ENCODE peak calls at places on chromosomes 6 and 20, in nine cellular contexts. One of them, this sample, is unnamed.

GRCh38 chr6:164926686-164927085 is 382.7 kb downstream of the C6orf118 start:
- DNase-seq in PC-3: no peak
- DNase-seq in IMR-90: no peak
- DNase-seq in neural progenitor cell: no peak
- DNase-seq in GM23338: no peak
- DNase-seq in GM23248: no peak
- DNase-seq in fibroblast of lung: no peak
- DNase-seq in endothelial cell of umbilical vein: no peak
- DNase-seq in neuronal stem cell: no peak
- DNase-seq in this sample: no peak

GRCh38 chr20:58893355-58894151 is 41.0 kb downstream of the GNAS start:
- DNase-seq in neural progenitor cell: no peak
- DNase-seq in GM23338: no peak
- DNase-seq in endothelial cell of umbilical vein: no peak
- DNase-seq in IMR-90: peak; percentile 34
- DNase-seq in GM23248: peak; percentile 85
- DNase-seq in PC-3: no peak
- DNase-seq in neuronal stem cell: no peak
- DNase-seq in fibroblast of lung: peak; percentile 52
- DNase-seq in this sample: no peak

GRCh38 chr6:34247481-34248197 is 1.2 kb downstream of the SMIM29 start:
- DNase-seq in PC-3: peak; percentile 52
- DNase-seq in fibroblast of lung: no peak
- DNase-seq in endothelial cell of umbilical vein: no peak
- DNase-seq in neural progenitor cell: no peak
- DNase-seq in neuronal stem cell: no peak
- DNase-seq in IMR-90: no peak
- DNase-seq in GM23338: no peak
- DNase-seq in GM23248: peak; percentile 39
- DNase-seq in this sample: no peak

GRCh38 chr20:5621305-5621704 is 128.9 kb upstream of the SHLD1 start:
- DNase-seq in PC-3: no peak
- DNase-seq in IMR-90: no peak
- DNase-seq in GM23338: no peak
- DNase-seq in fibroblast of lung: peak; percentile 69
- DNase-seq in endothelial cell of umbilical vein: peak; percentile 64
- DNase-seq in GM23248: peak; percentile 20
- DNase-seq in neuronal stem cell: no peak
- DNase-seq in neural progenitor cell: no peak
- DNase-seq in this sample: no peak

GRCh38 chr20:58014628-58015315 is 213.7 kb downstream of the ANKRD60 start:
- DNase-seq in GM23248: no peak
- DNase-seq in neural progenitor cell: no peak
- DNase-seq in fibroblast of lung: peak; percentile 75
- DNase-seq in neuronal stem cell: no peak
- DNase-seq in endothelial cell of umbilical vein: no peak
- DNase-seq in PC-3: peak; percentile 98
- DNase-seq in IMR-90: no peak
- DNase-seq in GM23338: no peak
- DNase-seq in this sample: no peak

GRCh38 chr6:52598123-52598823 is 21.4 kb upstream of the TRAM2 start:
- DNase-seq in IMR-90: peak; percentile 74
- DNase-seq in GM23248: peak; percentile 93
- DNase-seq in GM23338: peak; percentile 97
- DNase-seq in endothelial cell of umbilical vein: peak; percentile 54
- DNase-seq in PC-3: peak; percentile 21
- DNase-seq in neural progenitor cell: peak; percentile 87
- DNase-seq in fibroblast of lung: peak; percentile 82
- DNase-seq in neuronal stem cell: peak; percentile 62
- DNase-seq in this sample: no peak

GRCh38 chr6:71733970-71734899 is 152.1 kb upstream of the RIMS1 start:
- DNase-seq in IMR-90: peak; percentile 4
- DNase-seq in GM23248: peak; percentile 36
- DNase-seq in PC-3: no peak
- DNase-seq in GM23338: no peak
- DNase-seq in neural progenitor cell: no peak
- DNase-seq in endothelial cell of umbilical vein: no peak
- DNase-seq in neuronal stem cell: no peak
- DNase-seq in fibroblast of lung: peak; percentile 42
- DNase-seq in this sample: no peak

GRCh38 chr20:53750827-53751393 is 157.3 kb upstream of the ZNF217 start:
- DNase-seq in GM23338: no peak
- DNase-seq in fibroblast of lung: peak; percentile 84
- DNase-seq in PC-3: peak; percentile 54
- DNase-seq in IMR-90: peak; percentile 91
- DNase-seq in GM23248: peak; percentile 83
- DNase-seq in neural progenitor cell: no peak
- DNase-seq in neuronal stem cell: no peak
- DNase-seq in endothelial cell of umbilical vein: peak; percentile 29
- DNase-seq in this sample: no peak

GRCh38 chr6:30752164-30752927 is 8.0 kb upstream of the IER3 start:
- DNase-seq in GM23248: peak; percentile 99
- DNase-seq in neural progenitor cell: no peak
- DNase-seq in neuronal stem cell: no peak
- DNase-seq in fibroblast of lung: peak; percentile 100
- DNase-seq in endothelial cell of umbilical vein: peak; percentile 99
- DNase-seq in PC-3: peak; percentile 100
- DNase-seq in IMR-90: peak; percentile 100
- DNase-seq in GM23338: no peak
- DNase-seq in this sample: peak; percentile 98

GRCh38 chr20:62898093-62898964 is 28.0 kb downstream of the DIDO1 start:
- DNase-seq in PC-3: no peak
- DNase-seq in neural progenitor cell: no peak
- DNase-seq in IMR-90: no peak
- DNase-seq in GM23338: no peak
- DNase-seq in endothelial cell of umbilical vein: no peak
- DNase-seq in GM23248: peak; percentile 14
- DNase-seq in fibroblast of lung: no peak
- DNase-seq in neuronal stem cell: no peak
- DNase-seq in this sample: no peak

GRCh38 chr20:19205999-19206398 is 6.4 kb upstream of the SLC24A3 start:
- DNase-seq in neural progenitor cell: peak; percentile 78
- DNase-seq in neuronal stem cell: peak; percentile 69
- DNase-seq in endothelial cell of umbilical vein: peak; percentile 43
- DNase-seq in fibroblast of lung: peak; percentile 6
- DNase-seq in IMR-90: peak; percentile 10
- DNase-seq in GM23248: peak; percentile 63
- DNase-seq in GM23338: peak; percentile 89
- DNase-seq in PC-3: peak; percentile 74
- DNase-seq in this sample: peak; percentile 47

GRCh38 chr6:125717120-125717731 is 32.2 kb upstream of the HEY2 start:
- DNase-seq in GM23338: no peak
- DNase-seq in GM23248: no peak
- DNase-seq in IMR-90: no peak
- DNase-seq in fibroblast of lung: no peak
- DNase-seq in PC-3: no peak
- DNase-seq in endothelial cell of umbilical vein: no peak
- DNase-seq in neuronal stem cell: no peak
- DNase-seq in neural progenitor cell: no peak
- DNase-seq in this sample: peak; percentile 33

GRCh38 chr20:13671500-13672288 is 33.0 kb upstream of the TASP1 start:
- DNase-seq in neural progenitor cell: no peak
- DNase-seq in PC-3: peak; percentile 33
- DNase-seq in GM23248: peak; percentile 94
- DNase-seq in IMR-90: peak; percentile 62
- DNase-seq in fibroblast of lung: peak; percentile 90
- DNase-seq in GM23338: no peak
- DNase-seq in neuronal stem cell: no peak
- DNase-seq in endothelial cell of umbilical vein: no peak
- DNase-seq in this sample: no peak

GRCh38 chr6:13355043-13355945 is 27.0 kb upstream of the TBC1D7 start:
- DNase-seq in GM23338: no peak
- DNase-seq in neuronal stem cell: no peak
- DNase-seq in PC-3: peak; percentile 95
- DNase-seq in fibroblast of lung: peak; percentile 100
- DNase-seq in endothelial cell of umbilical vein: peak; percentile 69
- DNase-seq in neural progenitor cell: no peak
- DNase-seq in IMR-90: peak; percentile 99
- DNase-seq in GM23248: peak; percentile 96
- DNase-seq in this sample: peak; percentile 63

GRCh38 chr20:1383621-1384404 is 9.0 kb downstream of the FKBP1A start:
- DNase-seq in neural progenitor cell: no peak
- DNase-seq in PC-3: peak; percentile 56
- DNase-seq in GM23248: no peak
- DNase-seq in IMR-90: no peak
- DNase-seq in neuronal stem cell: no peak
- DNase-seq in GM23338: no peak
- DNase-seq in endothelial cell of umbilical vein: no peak
- DNase-seq in fibroblast of lung: no peak
- DNase-seq in this sample: no peak

GRCh38 chr6:41568585-41569384 is 22.6 kb downstream of the FOXP4 start:
- DNase-seq in PC-3: no peak
- DNase-seq in IMR-90: peak; percentile 49
- DNase-seq in GM23338: no peak
- DNase-seq in neuronal stem cell: no peak
- DNase-seq in GM23248: no peak
- DNase-seq in endothelial cell of umbilical vein: no peak
- DNase-seq in fibroblast of lung: peak; percentile 23
- DNase-seq in neural progenitor cell: no peak
- DNase-seq in this sample: no peak

GRCh38 chr6:96015791-96016776 is at the start of gene FUT9:
- DNase-seq in IMR-90: no peak
- DNase-seq in GM23338: peak; percentile 85
- DNase-seq in GM23248: no peak
- DNase-seq in neural progenitor cell: peak; percentile 94
- DNase-seq in endothelial cell of umbilical vein: no peak
- DNase-seq in PC-3: no peak
- DNase-seq in neuronal stem cell: peak; percentile 78
- DNase-seq in fibroblast of lung: peak; percentile 9
- DNase-seq in this sample: peak; percentile 52

GRCh38 chr6:43276180-43277082 is 21.6 kb upstream of the SLC22A7 start:
- DNase-seq in fibroblast of lung: no peak
- DNase-seq in endothelial cell of umbilical vein: no peak
- DNase-seq in neuronal stem cell: no peak
- DNase-seq in GM23338: peak; percentile 64
- DNase-seq in PC-3: no peak
- DNase-seq in neural progenitor cell: peak; percentile 61
- DNase-seq in GM23248: peak; percentile 27
- DNase-seq in IMR-90: no peak
- DNase-seq in this sample: no peak

GRCh38 chr6:14448246-14448645 is 330.7 kb downstream of the CD83 start:
- DNase-seq in PC-3: no peak
- DNase-seq in IMR-90: no peak
- DNase-seq in neuronal stem cell: no peak
- DNase-seq in fibroblast of lung: no peak
- DNase-seq in GM23338: no peak
- DNase-seq in neural progenitor cell: no peak
- DNase-seq in endothelial cell of umbilical vein: no peak
- DNase-seq in GM23248: no peak
- DNase-seq in this sample: no peak
- H2AFZ ChIP-seq in PC-3: no peak overlapping the region
- H2AFZ ChIP-seq in IMR-90: no peak overlapping the region
- H2AFZ ChIP-seq in neuronal stem cell: no peak overlapping the region
- H2AFZ ChIP-seq in fibroblast of lung: no peak overlapping the region
- H2AFZ ChIP-seq in GM23338: no peak overlapping the region
- H2AFZ ChIP-seq in neural progenitor cell: no peak overlapping the region
- H2AFZ ChIP-seq in endothelial cell of umbilical vein: no peak overlapping the region
- H2AFZ ChIP-seq in GM23248: no peak overlapping the region
- H2AFZ ChIP-seq in this sample: no peak overlapping the region

DNA sequence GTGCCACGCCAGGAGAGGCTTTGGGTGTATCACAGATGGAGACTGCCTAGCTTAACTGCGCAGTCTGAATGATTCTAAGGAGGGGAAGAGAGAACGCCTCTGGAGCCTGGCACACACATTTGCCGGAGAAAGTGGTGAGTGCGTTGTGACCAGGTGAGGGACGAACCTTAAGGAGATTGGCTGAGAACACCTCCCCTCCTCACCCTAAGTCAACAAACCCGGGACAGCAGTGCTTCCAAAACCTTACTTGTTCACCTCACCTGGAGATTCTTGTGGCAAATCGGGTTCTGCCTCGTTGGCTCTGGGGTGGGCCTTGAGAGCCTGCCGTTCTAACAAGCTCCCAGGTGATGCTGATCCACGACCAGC is 9.4 kb downstream of the SYNJ2 start:
- DNase-seq in endothelial cell of umbilical vein: no peak
- DNase-seq in fibroblast of lung: no peak
- DNase-seq in PC-3: no peak
- DNase-seq in GM23338: no peak
- DNase-seq in neuronal stem cell: no peak
- DNase-seq in neural progenitor cell: no peak
- DNase-seq in IMR-90: no peak
- DNase-seq in GM23248: no peak
- DNase-seq in this sample: no peak
- H3K4me2 ChIP-seq in endothelial cell of umbilical vein: no peak overlapping the region
- H3K4me2 ChIP-seq in fibroblast of lung: no peak overlapping the region
- H3K4me2 ChIP-seq in PC-3: no peak overlapping the region
- H3K4me2 ChIP-seq in GM23338: no peak overlapping the region
- H3K4me2 ChIP-seq in neuronal stem cell: no peak overlapping the region
- H3K4me2 ChIP-seq in neural progenitor cell: no peak overlapping the region
- H3K4me2 ChIP-seq in IMR-90: no peak overlapping the region
- H3K4me2 ChIP-seq in GM23248: no peak overlapping the region
- H3K4me2 ChIP-seq in this sample: no peak overlapping the region

GRCh38 chr6:26059901-26060300 is 27.3 kb upstream of the HFE start:
- DNase-seq in IMR-90: no peak
- DNase-seq in endothelial cell of umbilical vein: no peak
- DNase-seq in GM23338: no peak
- DNase-seq in GM23248: no peak
- DNase-seq in PC-3: no peak
- DNase-seq in fibroblast of lung: no peak
- DNase-seq in neural progenitor cell: no peak
- DNase-seq in neuronal stem cell: no peak
- DNase-seq in this sample: no peak

GRCh38 chr6:26056583-26057350 is 30.5 kb upstream of the HFE start:
- DNase-seq in IMR-90: peak; percentile 11
- DNase-seq in GM23338: peak; percentile 44
- DNase-seq in endothelial cell of umbilical vein: peak; percentile 68
- DNase-seq in PC-3: peak; percentile 48
- DNase-seq in neural progenitor cell: peak; percentile 56
- DNase-seq in fibroblast of lung: peak; percentile 14
- DNase-seq in neuronal stem cell: no peak
- DNase-seq in GM23248: peak; percentile 48
- DNase-seq in this sample: no peak

GRCh38 chr6:26055670-26056582 is 31.3 kb upstream of the HFE start:
- DNase-seq in neuronal stem cell: peak; percentile 66
- DNase-seq in PC-3: peak; percentile 96
- DNase-seq in IMR-90: peak; percentile 85
- DNase-seq in fibroblast of lung: peak; percentile 78
- DNase-seq in GM23248: peak; percentile 93
- DNase-seq in GM23338: peak; percentile 86
- DNase-seq in endothelial cell of umbilical vein: peak; percentile 93
- DNase-seq in neural progenitor cell: peak; percentile 88
- DNase-seq in this sample: peak; percentile 92

GRCh38 chr6:26054937-26055669 is 32.1 kb upstream of the HFE start:
- DNase-seq in fibroblast of lung: peak; percentile 96
- DNase-seq in neural progenitor cell: peak; percentile 91
- DNase-seq in endothelial cell of umbilical vein: peak; percentile 94
- DNase-seq in GM23338: peak; percentile 95
- DNase-seq in neuronal stem cell: peak; percentile 80
- DNase-seq in PC-3: peak; percentile 93
- DNase-seq in IMR-90: peak; percentile 96
- DNase-seq in GM23248: peak; percentile 95
- DNase-seq in this sample: peak; percentile 79

GRCh38 chr6:26057899-26058298 is 29.3 kb upstream of the HFE start:
- DNase-seq in neuronal stem cell: no peak
- DNase-seq in GM23338: no peak
- DNase-seq in IMR-90: no peak
- DNase-seq in PC-3: no peak
- DNase-seq in neural progenitor cell: no peak
- DNase-seq in GM23248: no peak
- DNase-seq in fibroblast of lung: no peak
- DNase-seq in endothelial cell of umbilical vein: no peak
- DNase-seq in this sample: no peak
- H2AFZ ChIP-seq in neuronal stem cell: no peak overlapping the region
- H2AFZ ChIP-seq in GM23338: no peak overlapping the region
- H2AFZ ChIP-seq in IMR-90: no peak overlapping the region
- H2AFZ ChIP-seq in PC-3: no peak overlapping the region
- H2AFZ ChIP-seq in neural progenitor cell: no peak overlapping the region
- H2AFZ ChIP-seq in GM23248: no peak overlapping the region
- H2AFZ ChIP-seq in fibroblast of lung: no peak overlapping the region
- H2AFZ ChIP-seq in endothelial cell of umbilical vein: no peak overlapping the region
- H2AFZ ChIP-seq in this sample: no peak overlapping the region

GRCh38 chr6:137095093-137095492 is 50.3 kb upstream of the IL20RA start:
- DNase-seq in endothelial cell of umbilical vein: no peak
- DNase-seq in GM23338: peak; percentile 15
- DNase-seq in GM23248: no peak
- DNase-seq in IMR-90: no peak
- DNase-seq in neuronal stem cell: no peak
- DNase-seq in fibroblast of lung: no peak
- DNase-seq in PC-3: no peak
- DNase-seq in neural progenitor cell: no peak
- DNase-seq in this sample: no peak
- H3K4me2 ChIP-seq in endothelial cell of umbilical vein: no peak overlapping the region
- H3K4me2 ChIP-seq in GM23338: no peak overlapping the region
- H3K4me2 ChIP-seq in GM23248: no peak overlapping the region
- H3K4me2 ChIP-seq in IMR-90: no peak overlapping the region
- H3K4me2 ChIP-seq in neuronal stem cell: no peak overlapping the region
- H3K4me2 ChIP-seq in fibroblast of lung: no peak overlapping the region
- H3K4me2 ChIP-seq in PC-3: no peak overlapping the region
- H3K4me2 ChIP-seq in neural progenitor cell: no peak overlapping the region
- H3K4me2 ChIP-seq in this sample: no peak overlapping the region

This sample was measured in PC-9.